ENCODE peak calls at places on chromosomes 11 and 22, in ten cellular contexts. A, M, I, O, J, P, W, B, G and N are unnamed samples.

GRCh38 chr11:134312807-134313206 is 19.0 kb upstream of the GLB1L2 start:
- DNase-seq in A (no peak), M (no peak), I (no peak), O (no peak), J (no peak), P (no peak), W (no peak), B (no peak), G (no peak), N (no peak)

GRCh38 chr11:64131657-64132387 is 34.1 kb downstream of the MACROD1 start:
- DNase-seq in A (no peak), M (no peak), I (no peak), O (no peak), J (no peak), P (no peak), W (no peak), B (no peak), G (no peak), N (no peak)

GRCh38 chr11:117146521-117146920 is 2.4 kb downstream of the PAFAH1B2 start:
- DNase-seq in A (peak), M (no peak), I (no peak), O (no peak), J (peak), P (no peak), W (no peak), B (peak), G (peak), N (no peak)

GRCh38 chr11:32796425-32796824 is 2.0 kb upstream of the CCDC73 start:
- DNase-seq in A (no peak), M (no peak), I (no peak), O (no peak), J (no peak), P (no peak), W (no peak), B (no peak), G (no peak), N (no peak)

GRCh38 chr22:43985532-43985931 is 30.3 kb downstream of the SAMM50 start:
- DNase-seq in A (no peak), M (no peak), I (peak), O (no peak), J (no peak), P (no peak), W (no peak), B (peak), G (no peak), N (no peak)

GRCh38 chr11:110046759-110047386 is 46.3 kb upstream of the ZC3H12C start:
- DNase-seq in A (no peak), M (no peak), I (no peak), O (no peak), J (no peak), P (no peak), W (no peak), B (no peak), G (no peak), N (no peak)

GRCh38 chr11:117614695-117615094 is 182.3 kb downstream of the DSCAML1 start:
- DNase-seq in A (no peak), M (no peak), I (no peak), O (no peak), J (no peak), P (no peak), W (no peak), B (no peak), G (no peak), N (no peak)

GRCh38 chr11:70900540-70900939 is 351.8 kb downstream of the SHANK2 start:
- DNase-seq in A (no peak), M (peak), I (no peak), O (no peak), J (no peak), P (no peak), W (no peak), B (no peak), G (no peak), N (no peak)

GRCh38 chr11:63915961-63916836 is 765 bp downstream of the RCOR2 start:
- DNase-seq in A (no peak), M (peak), I (no peak), O (peak), J (peak), P (peak), W (peak), B (peak), G (no peak), N (peak)

GRCh38 chr11:113626736-113627135 is 79.4 kb downstream of the TMPRSS5 start:
- DNase-seq in A (peak), M (no peak), I (no peak), O (no peak), J (peak), P (no peak), W (no peak), B (no peak), G (no peak), N (no peak)

GRCh38 chr11:113628912-113629311 is 77.2 kb downstream of the TMPRSS5 start:
- DNase-seq in A (no peak), M (peak), I (no peak), O (no peak), J (no peak), P (no peak), W (no peak), B (no peak), G (no peak), N (no peak)

GRCh38 chr11:113618360-113618759 is 87.7 kb downstream of the TMPRSS5 start:
- DNase-seq in A (peak), M (no peak), I (no peak), O (no peak), J (peak), P (no peak), W (no peak), B (peak), G (peak), N (no peak)

GRCh38 chr11:113627297-113627696 is 78.8 kb downstream of the TMPRSS5 start:
- DNase-seq in A (no peak), M (no peak), I (no peak), O (no peak), J (no peak), P (no peak), W (no peak), B (no peak), G (no peak), N (no peak)

DNA sequence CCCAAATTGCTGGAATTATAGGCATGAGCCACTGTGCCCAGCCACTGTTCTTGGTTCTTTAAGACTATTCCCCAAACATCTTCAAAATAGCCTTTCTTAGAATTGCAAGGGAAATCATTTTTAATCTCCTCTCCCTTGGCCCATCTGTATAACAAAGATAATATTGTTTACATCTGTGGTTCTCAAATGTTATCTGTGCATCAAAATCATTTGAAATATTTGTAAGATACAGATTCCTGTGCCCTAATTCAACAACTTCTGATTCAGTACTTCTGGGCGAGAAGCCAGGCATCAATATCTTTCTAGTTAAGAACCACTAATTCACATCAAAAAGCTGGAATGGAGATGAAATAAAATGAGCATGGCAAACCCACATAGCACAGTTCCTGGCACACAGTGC is 83.0 kb downstream of the TMPRSS5 start:
- DNase-seq in A (peak), M (no peak), I (no peak), O (no peak), J (peak), P (no peak), W (no peak), B (no peak), G (no peak), N (no peak)
- TF ChIP-seq CTCF in A (no peak), M (no peak), I (no peak), O (no peak), J (no peak), P (no peak), W (no peak), B (no peak), G (no peak), N (no peak)

GRCh38 chr22:47205562-47205961 is 443.1 kb downstream of the TBC1D22A start:
- DNase-seq in A (no peak), M (no peak), I (peak), O (no peak), J (no peak), P (no peak), W (peak), B (no peak), G (no peak), N (no peak)

GRCh38 chr22:47203554-47203991 is 441.1 kb downstream of the TBC1D22A start:
- DNase-seq in A (no peak), M (no peak), I (no peak), O (no peak), J (no peak), P (peak), W (no peak), B (no peak), G (no peak), N (no peak)

GRCh38 chr22:47204002-47204979 is 441.8 kb downstream of the TBC1D22A start:
- DNase-seq in A (no peak), M (no peak), I (peak), O (no peak), J (no peak), P (peak), W (peak), B (peak), G (no peak), N (no peak)

GRCh38 chr22:47206185-47206584 is 443.7 kb downstream of the TBC1D22A start:
- DNase-seq in A (no peak), M (no peak), I (no peak), O (no peak), J (no peak), P (no peak), W (no peak), B (no peak), G (no peak), N (no peak)

GRCh38 chr22:47205081-47205491 is 442.6 kb downstream of the TBC1D22A start:
- DNase-seq in A (no peak), M (no peak), I (no peak), O (no peak), J (no peak), P (no peak), W (peak), B (no peak), G (no peak), N (no peak)
- TF ChIP-seq CTCF in A (no peak), M (no peak), I (no peak), O (no peak), J (no peak), P (no peak), W (no peak), B (no peak), G (no peak), N (no peak)

GRCh38 chr22:37259540-37260029 is 15.5 kb upstream of the RAC2 start:
- DNase-seq in A (peak), M (no peak), I (peak), O (peak), J (peak), P (no peak), W (no peak), B (peak), G (peak), N (no peak)

GRCh38 chr22:37260939-37261338 is 16.9 kb upstream of the RAC2 start:
- DNase-seq in A (peak), M (peak), I (no peak), O (peak), J (peak), P (peak), W (no peak), B (peak), G (peak), N (peak)

GRCh38 chr22:37263966-37264887 is 18.1 kb upstream of the CYTH4 start:
- DNase-seq in A (no peak), M (no peak), I (no peak), O (no peak), J (no peak), P (no peak), W (no peak), B (no peak), G (no peak), N (no peak)

GRCh38 chr22:37260396-37260795 is 16.3 kb upstream of the RAC2 start:
- DNase-seq in A (no peak), M (no peak), I (no peak), O (no peak), J (no peak), P (no peak), W (no peak), B (no peak), G (no peak), N (no peak)

DNA sequence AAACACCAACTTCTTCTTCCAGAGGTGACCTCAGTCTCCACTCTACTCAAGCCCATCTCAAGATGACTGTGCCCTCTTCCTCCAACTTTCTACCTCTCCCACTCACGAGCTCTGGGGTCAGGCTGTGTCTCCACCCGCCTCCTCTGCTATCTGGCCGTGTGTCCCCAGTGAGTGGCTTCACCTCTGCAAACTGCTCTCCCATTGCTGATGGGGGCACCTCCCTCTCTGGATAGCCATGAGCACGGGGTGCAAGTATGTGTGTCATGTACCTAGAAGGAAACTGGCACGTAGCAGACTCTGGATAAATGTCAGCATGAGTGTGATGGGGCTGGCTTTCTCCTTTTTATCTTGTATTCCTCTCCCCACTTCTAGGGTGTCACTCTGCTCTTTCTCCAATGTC is 18.3 kb upstream of the RAC2 start:
- DNase-seq in A (no peak), M (no peak), I (no peak), O (no peak), J (no peak), P (no peak), W (no peak), B (no peak), G (no peak), N (no peak)
- TF ChIP-seq CTCF in A (no peak), M (no peak), I (no peak), O (no peak), J (no peak), P (no peak), W (no peak), B (no peak), G (no peak), N (no peak)

GRCh38 chr22:49820984-49821383 is 6.7 kb downstream of the BRD1 start:
- DNase-seq in A (no peak), M (no peak), I (no peak), O (no peak), J (peak), P (no peak), W (no peak), B (no peak), G (no peak), N (no peak)
- TF ChIP-seq CTCF in A (peak), M (no peak), I (no peak), O (no peak), J (peak), P (no peak), W (no peak), B (no peak), G (no peak), N (no peak)

GRCh38 chr11:46593550-46594382 is at the start of gene AMBRA1:
- DNase-seq in A (peak), M (peak), I (peak), O (peak), J (peak), P (peak), W (peak), B (peak), G (peak), N (peak)
- TF ChIP-seq CTCF in A (no peak), M (no peak), I (peak), O (no peak), J (no peak), P (no peak), W (no peak), B (no peak), G (no peak), N (no peak)

GRCh38 chr11:14522245-14522644 is 2.1 kb upstream of the PSMA1 start:
- DNase-seq in A (no peak), M (no peak), I (no peak), O (no peak), J (no peak), P (no peak), W (no peak), B (no peak), G (no peak), N (no peak)

GRCh38 chr11:14520902-14521151 is 641 bp upstream of the PSMA1 start:
- DNase-seq in A (no peak), M (no peak), I (no peak), O (no peak), J (no peak), P (no peak), W (no peak), B (no peak), G (no peak), N (no peak)

GRCh38 chr11:14518820-14519219 is 1.4 kb downstream of the PSMA1 start:
- DNase-seq in A (no peak), M (no peak), I (no peak), O (no peak), J (no peak), P (no peak), W (no peak), B (no peak), G (no peak), N (no peak)

GRCh38 chr11:14519692-14520085 is 497 bp downstream of the PSMA1 start:
- DNase-seq in A (peak), M (no peak), I (no peak), O (peak), J (no peak), P (no peak), W (no peak), B (no peak), G (no peak), N (no peak)

GRCh38 chr11:14520086-14520901 is at the start of gene PSMA1:
- DNase-seq in A (peak), M (peak), I (peak), O (peak), J (peak), P (peak), W (peak), B (peak), G (peak), N (peak)
- TF ChIP-seq CTCF in A (peak), M (peak), I (peak), O (no peak), J (peak), P (peak), W (peak), B (peak), G (peak), N (no peak)

DNA sequence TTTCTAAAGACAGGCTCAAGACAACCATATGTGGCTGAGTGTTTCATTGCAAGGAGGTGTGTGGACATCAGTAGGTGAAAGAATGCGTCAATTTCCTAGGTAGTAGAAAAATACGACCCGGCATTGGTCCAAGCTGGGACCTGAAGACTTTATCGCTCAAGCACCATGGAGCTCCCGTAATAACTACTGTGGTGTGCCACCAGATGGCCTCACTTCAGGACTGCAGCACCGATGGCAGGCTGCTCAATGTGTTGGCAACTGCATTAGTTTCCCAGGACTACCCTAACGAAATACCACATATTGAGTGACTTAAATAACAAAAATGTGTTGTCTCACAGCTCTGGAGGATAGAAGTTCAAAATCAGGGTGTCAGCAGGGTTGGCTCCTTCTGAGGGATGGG is 72.4 kb upstream of the FAT3 start:
- DNase-seq in A (no peak), M (no peak), I (no peak), O (no peak), J (no peak), P (no peak), W (no peak), B (no peak), G (no peak), N (no peak)
- TF ChIP-seq CTCF in A (no peak), M (no peak), I (no peak), O (no peak), J (peak), P (no peak), W (no peak), B (no peak), G (no peak), N (no peak)